ENCODE peak calls at places on chromosomes 13 and 19, in five cellular contexts. W is anterior cingulate cortex, D is hippocampal formation, P is fibroblast of lung, B is D341Med. I is an unnamed sample.
A peak's percentile ranks its signal among the peaks of the same experiment; 100 is the strongest.

GRCh38 chr19:5478241-5478924 is 23.2 kb downstream of the ZNRF4 start:
- DNase-seq in D (no peak), P (no peak), B (no peak), W (no peak), I (no peak)

GRCh38 chr13:97627566-97627965 is 193.6 kb downstream of the RAP2A start:
- DNase-seq in D (no peak), B (peak; percentile 63), W (peak; percentile 45), P (peak; percentile 87), I (no peak)

GRCh38 chr19:18541992-18542935 is 1.1 kb downstream of the FKBP8 start:
- DNase-seq in D (no peak), P (no peak), B (peak; percentile 41), W (no peak), I (no peak)

GRCh38 chr13:71797487-71797886 is 69.5 kb downstream of the DACH1 start:
- DNase-seq in W (no peak), P (no peak), B (no peak), D (no peak), I (no peak)

GRCh38 chr13:71661921-71662320 is 205.1 kb downstream of the DACH1 start:
- DNase-seq in B (no peak), P (peak; percentile 86), D (no peak), W (no peak), I (no peak)

GRCh38 chr19:47028372-47028672 is 8.7 kb downstream of the NPAS1 start:
- DNase-seq in B (peak; percentile 89), D (no peak), P (no peak), W (no peak), I (no peak)

GRCh38 chr19:49212302-49212701 is 54.7 kb downstream of the TRPM4 start:
- DNase-seq in B (no peak), D (no peak), P (no peak), W (no peak), I (no peak)

GRCh38 chr19:4831351-4832340 is at the start of gene TICAM1:
- DNase-seq in D (no peak), W (peak; percentile 19), P (peak; percentile 60), B (peak; percentile 85), I (peak; percentile 81)

GRCh38 chr13:97228850-97229521 is 6.9 kb downstream of the MBNL2 start:
- DNase-seq in D (no peak), P (peak; percentile 86), B (no peak), W (no peak), I (no peak)

GRCh38 chr13:84031120-84031519 is 148.8 kb upstream of the SLITRK1 start:
- DNase-seq in B (no peak), W (no peak), D (no peak), P (no peak), I (no peak)

GRCh38 chr13:30021611-30022010 is 171.2 kb upstream of the UBL3 start:
- DNase-seq in W (no peak), D (no peak), P (no peak), B (no peak), I (no peak)

GRCh38 chr19:2475018-2475701 is 767 bp upstream of the GADD45B start:
- DNase-seq in P (peak; percentile 72), B (peak; percentile 69), W (no peak), D (no peak), I (peak; percentile 72)

GRCh38 chr19:45601115-45601514 is 897 bp downstream of the GPR4 start:
- DNase-seq in P (no peak), B (no peak), W (no peak), D (no peak), I (no peak)

GRCh38 chr13:48994731-48995130 is 19.0 kb downstream of the FNDC3A start:
- DNase-seq in W (no peak), B (no peak), P (peak; percentile 63), D (no peak), I (no peak)

GRCh38 chr19:2405256-2405655 is 22.1 kb downstream of the TIMM13 start:
- DNase-seq in P (no peak), W (no peak), B (no peak), D (no peak), I (no peak)

GRCh38 chr19:3547767-3548282 is 8.9 kb downstream of the TEKTIP1 start:
- DNase-seq in P (no peak), B (no peak), W (no peak), D (no peak), I (no peak)

GRCh38 chr13:52848455-52849190 is at the start of gene PCDH8:
- DNase-seq in W (peak; percentile 63), B (peak; percentile 93), D (peak; percentile 52), P (no peak), I (no peak)

GRCh38 chr13:33446821-33447481 is 161.4 kb upstream of the STARD13 start:
- DNase-seq in D (no peak), W (no peak), P (no peak), B (no peak), I (no peak)

GRCh38 chr13:113350065-113350937 is 13.6 kb downstream of the GRTP1 start:
- DNase-seq in B (peak; percentile 24), W (no peak), P (no peak), D (no peak), I (no peak)

GRCh38 chr19:54178581-54179261 is 5.8 kb upstream of the TMC4 start:
- DNase-seq in D (no peak), B (peak; percentile 78), P (no peak), W (no peak), I (no peak)

GRCh38 chr19:47436712-47437401 is 17.5 kb upstream of the MEIS3 start:
- DNase-seq in W (peak; percentile 59), D (peak; percentile 24), P (peak; percentile 30), B (peak; percentile 89), I (peak; percentile 67)

GRCh38 chr13:33176526-33176925 is 109.0 kb downstream of the STARD13 start:
- DNase-seq in D (no peak), W (no peak), B (no peak), P (no peak), I (no peak)

GRCh38 chr19:44306283-44306682 is 1.5 kb upstream of the ZNF235 start:
- DNase-seq in B (no peak), P (no peak), W (no peak), D (no peak), I (no peak)

GRCh38 chr13:72637561-72637960 is 89.9 kb downstream of the MZT1 start:
- DNase-seq in D (no peak), B (no peak), W (no peak), P (no peak), I (no peak)

GRCh38 chr19:48695743-48696352 is at the start of gene FUT2:
- DNase-seq in W (no peak), D (no peak), B (no peak), P (no peak), I (no peak)

GRCh38 chr19:40442328-40443130 is 1.6 kb downstream of the SERTAD3 start:
- DNase-seq in B (no peak), P (no peak), W (no peak), D (no peak), I (no peak)

GRCh38 chr19:19372656-19373416 is 32.6 kb upstream of the GATAD2A start:
- DNase-seq in B (no peak), W (no peak), D (no peak), P (no peak), I (peak; percentile 22)

GRCh38 chr13:35285677-35286076 is 190.8 kb downstream of the MAB21L1 start:
- DNase-seq in P (no peak), D (no peak), W (no peak), B (no peak), I (no peak)

GRCh38 chr19:5826531-5827341 is 12.8 kb downstream of the FUT6 start:
- DNase-seq in B (peak; percentile 80), W (peak; percentile 6), D (no peak), P (no peak), I (no peak)

GRCh38 chr13:81017525-81018152 is 676.7 kb upstream of the SPRY2 start:
- DNase-seq in D (peak; percentile 85), P (peak; percentile 27), W (no peak), B (peak; percentile 38), I (no peak)

GRCh38 chr19:58584498-58585441 is 11.6 kb upstream of the MZF1 start:
- DNase-seq in B (no peak), W (no peak), P (no peak), D (no peak), I (no peak)